ENCODE peak calls at places on chromosome 21, in seven cellular contexts. Z is fibroblast of pulmonary artery, E is MV-4-11, M is Calu3, H is T-helper 9 cell, F is body of pancreas, W is HEK293T. D is an unnamed sample.

GRCh38 chr21:38903578-38904193 is 98.0 kb downstream of the ETS2 start:
- DNase-seq in Z (no peak), E (no peak), M (no peak), H (no peak), F (no peak), W (no peak), D (no peak)

GRCh38 chr21:21921410-21922232 is 923.4 kb downstream of the NCAM2 start:
- DNase-seq in Z (peak; percentile 63), E (no peak), M (no peak), H (no peak), F (peak; percentile 6), W (peak; percentile 18), D (peak; percentile 25)

GRCh38 chr21:21096956-21097355 is 98.7 kb downstream of the NCAM2 start:
- DNase-seq in Z (no peak), E (no peak), M (no peak), H (no peak), F (no peak), W (no peak), D (peak; percentile 85)

GRCh38 chr21:44377922-44378645 is 24.7 kb downstream of the TRPM2 start:
- DNase-seq in Z (no peak), E (no peak), M (no peak), H (no peak), F (no peak), W (no peak), D (no peak)

GRCh38 chr21:41333752-41334151 is 17.2 kb downstream of the FAM3B start:
- DNase-seq in Z (no peak), E (no peak), M (no peak), H (no peak), F (no peak), W (no peak), D (no peak)

GRCh38 chr21:41029573-41029972 is 138.4 kb upstream of the BACE2 start:
- DNase-seq in Z (no peak), E (no peak), M (no peak), H (no peak), F (no peak), W (no peak), D (no peak)

GRCh38 chr21:40177979-40178378 is 310.7 kb downstream of the PCP4 start:
- DNase-seq in Z (no peak), E (no peak), M (no peak), H (no peak), F (peak; percentile 16), W (no peak), D (no peak)

GRCh38 chr21:45280178-45280821 is 7.4 kb downstream of the POFUT2 start:
- DNase-seq in Z (no peak), E (no peak), M (no peak), H (no peak), F (no peak), W (no peak), D (no peak)

GRCh38 chr21:37008705-37009104 is 2.2 kb downstream of the RIPPLY3 start:
- DNase-seq in Z (no peak), E (no peak), M (no peak), H (no peak), F (peak; percentile 7), W (no peak), D (no peak)

GRCh38 chr21:36727886-36728285 is 29.0 kb downstream of the SIM2 start:
- DNase-seq in Z (no peak), E (no peak), M (no peak), H (no peak), F (no peak), W (no peak), D (no peak)

GRCh38 chr21:42287193-42288083 is 27.8 kb downstream of the TFF3 start:
- DNase-seq in Z (no peak), E (no peak), M (no peak), H (no peak), F (no peak), W (no peak), D (no peak)

GRCh38 chr21:36783612-36784383 is 84.9 kb downstream of the SIM2 start:
- DNase-seq in Z (peak; percentile 50), E (no peak), M (peak; percentile 33), H (no peak), F (no peak), W (no peak), D (peak; percentile 91)

GRCh38 chr21:45379901-45380330 is 25.0 kb upstream of the COL18A1 start:
- DNase-seq in Z (no peak), E (no peak), M (no peak), H (no peak), F (no peak), W (no peak), D (no peak)

GRCh38 chr21:42262826-42263225 is 43.9 kb downstream of the ABCG1 start:
- DNase-seq in Z (peak; percentile 59), E (no peak), M (peak; percentile 67), H (no peak), F (peak; percentile 82), W (no peak), D (peak; percentile 84)

GRCh38 chr21:15063821-15064575 is 802 bp downstream of the NRIP1 start:
- DNase-seq in Z (peak; percentile 44), E (no peak), M (peak; percentile 21), H (no peak), F (peak; percentile 57), W (peak; percentile 34), D (no peak)

GRCh38 chr21:41169701-41170100 is 1.7 kb downstream of the BACE2 start:
- DNase-seq in Z (no peak), E (no peak), M (no peak), H (no peak), F (no peak), W (no peak), D (peak; percentile 28)

GRCh38 chr21:17931080-17931479 is 111.9 kb upstream of the C21orf91 start:
- DNase-seq in Z (no peak), E (no peak), M (no peak), H (no peak), F (no peak), W (no peak), D (peak; percentile 75)

GRCh38 chr21:17387030-17387617 is 125.7 kb upstream of the CXADR start:
- DNase-seq in Z (peak; percentile 80), E (peak; percentile 66), M (peak; percentile 47), H (peak; percentile 29), F (peak; percentile 67), W (peak; percentile 62), D (peak; percentile 58)

GRCh38 chr21:35585155-35585554 is 475.2 kb downstream of the SETD4 start:
- DNase-seq in Z (no peak), E (peak; percentile 51), M (no peak), H (no peak), F (no peak), W (no peak), D (no peak)

GRCh38 chr21:30831194-30831765 is 1.7 kb upstream of the KRTAP7-1 start:
- DNase-seq in Z (peak; percentile 10), E (peak; percentile 40), M (no peak), H (peak; percentile 8), F (peak; percentile 8), W (peak; percentile 26), D (peak; percentile 15)

GRCh38 chr21:36082140-36082742 is 12.4 kb downstream of the CBR1 start:
- DNase-seq in Z (no peak), E (no peak), M (no peak), H (no peak), F (no peak), W (no peak), D (peak; percentile 54)

GRCh38 chr21:32334980-32335471 is 36.4 kb downstream of the MRAP start:
- DNase-seq in Z (no peak), E (no peak), M (no peak), H (no peak), F (no peak), W (no peak), D (no peak)

GRCh38 chr21:33360281-33360680 is 35.5 kb downstream of the IFNAR1 start:
- DNase-seq in Z (peak; percentile 76), E (no peak), M (no peak), H (no peak), F (no peak), W (no peak), D (no peak)

GRCh38 chr21:36127977-36128376 is 6.9 kb upstream of the CBR3 start:
- DNase-seq in Z (no peak), E (no peak), M (no peak), H (no peak), F (no peak), W (no peak), D (no peak)

GRCh38 chr21:45329261-45330074 is 41.8 kb upstream of the POFUT2 start:
- DNase-seq in Z (no peak), E (no peak), M (peak; percentile 29), H (no peak), F (peak; percentile 78), W (no peak), D (no peak)

D was measured in H4.